ENCODE peak calls at places on chromosome X, in four cellular contexts. R, A, S and V are unnamed samples.
A peak's percentile ranks its signal among the peaks of the same experiment; 100 is the strongest.

GRCh38 chrX:133495464-133496391 is 80.4 kb upstream of the GPC4 start:
- DNase-seq in R (no peak), A (no peak), S (no peak), V (no peak)

GRCh38 chrX:97065973-97066372 is 182.3 kb downstream of the RPA4 start:
- DNase-seq in R (no peak), A (no peak), S (no peak), V (no peak)

GRCh38 chrX:148381603-148382002 is 118.8 kb upstream of the AFF2 start:
- DNase-seq in R (no peak), A (no peak), S (no peak), V (no peak)

GRCh38 chrX:29318051-29318450 is 730.8 kb downstream of the IL1RAPL1 start:
- DNase-seq in R (no peak), A (no peak), S (no peak), V (no peak)

GRCh38 chrX:37825225-37825842 is 22.0 kb downstream of the DYNLT3 start:
- DNase-seq in R (peak; percentile 8), A (peak; percentile 51), S (peak; percentile 44), V (peak; percentile 8)

GRCh38 chrX:125205084-125205917 is 114.4 kb upstream of the TEX13C start:
- DNase-seq in R (no peak), A (peak; percentile 10), S (peak; percentile 57), V (no peak)

GRCh38 chrX:78769356-78769755 is 21.8 kb downstream of the LPAR4 start:
- DNase-seq in R (no peak), A (no peak), S (no peak), V (no peak)

GRCh38 chrX:3250946-3251345 is 95.5 kb downstream of the MXRA5 start:
- DNase-seq in R (no peak), A (no peak), S (no peak), V (no peak)

GRCh38 chrX:111742018-111742417 is 61.0 kb downstream of the ALG13 start:
- DNase-seq in R (no peak), A (no peak), S (no peak), V (no peak)

GRCh38 chrX:3177851-3178250 is 136.6 kb downstream of the ARSF start:
- DNase-seq in R (no peak), A (no peak), S (no peak), V (peak; percentile 1)

DNA sequence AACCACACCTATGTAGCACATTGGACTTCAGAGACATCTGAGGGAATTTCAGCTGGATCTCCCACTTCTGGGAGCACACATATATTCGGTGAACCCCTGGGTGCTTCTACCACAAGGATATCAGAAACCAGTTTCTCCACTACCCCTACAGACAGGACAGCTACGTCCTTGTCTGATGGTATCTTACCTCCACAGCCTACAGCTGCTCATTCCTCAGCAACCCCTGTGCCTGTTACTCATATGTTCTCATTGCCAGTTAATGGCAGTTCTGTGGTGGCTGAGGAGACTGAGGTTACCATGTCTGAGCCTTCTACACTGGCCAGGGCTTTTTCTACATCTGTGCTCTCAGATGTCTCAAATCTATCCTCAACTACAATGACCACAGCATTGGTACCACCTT is 45.7 kb downstream of the ADGRG4 start:
- DNase-seq in R (no peak), A (no peak), S (no peak), V (no peak)
- TF ChIP-seq FOSL1 in R (no peak), A (no peak), S (no peak), V (no peak)

GRCh38 chrX:100685284-100685996 is 41.4 kb downstream of the SRPX2 start:
- DNase-seq in R (peak; percentile 56), A (peak; percentile 77), S (peak; percentile 67), V (peak; percentile 62)

GRCh38 chrX:100677616-100678181 is 33.7 kb downstream of the SRPX2 start:
- DNase-seq in R (no peak), A (no peak), S (no peak), V (no peak)

GRCh38 chrX:100682939-100683338 is 38.9 kb downstream of the SRPX2 start:
- DNase-seq in R (no peak), A (no peak), S (no peak), V (peak; percentile 0)

GRCh38 chrX:100681581-100681980 is 37.6 kb downstream of the SRPX2 start:
- DNase-seq in R (no peak), A (no peak), S (no peak), V (no peak)

GRCh38 chrX:100680756-100681155 is 36.8 kb downstream of the SRPX2 start:
- DNase-seq in R (no peak), A (no peak), S (no peak), V (no peak)
- TF ChIP-seq FOSL1 in R (no peak), A (no peak), S (no peak), V (no peak)

DNA sequence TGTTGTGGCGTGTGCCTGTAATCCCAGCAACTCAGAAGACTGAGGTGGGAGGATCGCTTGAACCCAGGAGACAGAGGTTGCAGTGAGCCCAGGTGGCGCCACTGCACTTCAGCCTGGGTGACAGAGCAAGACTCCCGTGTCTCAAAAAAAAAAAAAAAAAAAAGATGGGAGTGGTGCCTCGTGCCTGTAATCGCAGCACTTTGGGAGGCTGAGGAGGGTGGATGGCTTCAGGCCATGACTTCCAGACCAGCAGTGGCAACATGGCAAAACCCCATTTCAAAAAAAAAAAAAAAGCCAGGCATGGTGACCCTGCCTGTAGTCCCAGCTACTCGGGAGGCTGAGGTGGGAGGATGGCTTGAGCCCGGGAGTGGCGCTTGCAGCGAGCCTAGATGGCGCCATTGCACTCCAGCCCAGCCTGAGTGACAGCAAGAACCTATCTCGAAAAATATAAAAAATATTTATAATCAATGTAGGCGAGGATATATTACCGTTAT is 27.0 kb downstream of the EIF2S3 start:
- DNase-seq in R (peak; percentile 50), A (peak; percentile 86), S (peak; percentile 49), V (peak; percentile 44)
- TF ChIP-seq FOSL1 in R (no peak), A (no peak), S (no peak), V (no peak)

DNA sequence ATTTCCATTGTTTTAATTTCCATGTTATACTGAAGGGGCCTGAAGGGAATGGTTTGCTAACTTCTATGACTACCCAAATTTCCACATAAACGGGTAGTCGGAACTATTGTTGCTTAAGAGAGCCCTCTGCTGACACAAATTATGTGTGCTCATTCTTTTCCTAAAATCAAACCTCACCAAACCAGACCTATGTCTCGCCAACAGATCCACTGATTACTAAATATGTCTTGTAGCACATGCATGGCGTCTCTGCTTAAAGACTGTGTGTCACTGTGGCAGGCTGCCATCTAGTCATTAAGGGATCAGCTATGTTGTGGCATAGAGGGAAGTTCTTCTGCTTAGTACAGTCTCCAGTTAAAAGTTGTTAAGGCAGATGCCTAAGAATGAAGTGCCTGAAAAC is 25.1 kb downstream of the PIR start:
- DNase-seq in R (no peak), A (peak; percentile 38), S (no peak), V (no peak)
- TF ChIP-seq FOSL1 in R (no peak), A (no peak), S (no peak), V (no peak)

GRCh38 chrX:66751136-66751782 is 112.4 kb upstream of the EDA2R start:
- DNase-seq in R (no peak), A (no peak), S (no peak), V (no peak)

GRCh38 chrX:66760648-66761047 is 121.8 kb upstream of the EDA2R start:
- DNase-seq in R (no peak), A (peak; percentile 0), S (no peak), V (no peak)

DNA sequence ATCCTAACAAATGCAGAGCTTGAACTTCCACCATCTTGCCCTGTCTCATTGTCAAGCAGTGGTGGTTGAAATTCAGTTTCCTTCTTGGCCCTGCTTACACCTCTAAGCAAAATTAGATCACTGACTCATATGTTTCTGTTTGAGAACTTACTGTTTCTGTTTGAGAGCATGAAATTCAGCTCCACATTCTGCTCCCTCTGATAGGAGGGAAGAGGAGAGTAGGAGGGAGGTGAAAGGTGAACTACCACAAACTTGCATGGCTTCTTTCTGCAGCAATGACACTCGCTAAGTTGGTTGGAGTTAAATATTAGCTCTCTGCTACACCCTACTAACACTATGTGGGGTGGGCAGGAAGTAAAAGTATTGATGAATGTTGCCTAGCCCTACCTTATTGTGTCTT is 117.8 kb upstream of the EDA2R start:
- DNase-seq in R (no peak), A (no peak), S (no peak), V (no peak)
- TF ChIP-seq FOSL1 in R (no peak), A (no peak), S (no peak), V (no peak)

GRCh38 chrX:69793260-69793935 is 177.5 kb downstream of the EDA start:
- DNase-seq in R (no peak), A (no peak), S (no peak), V (no peak)
- TF ChIP-seq FOSL1 in R (no peak), A (no peak), S (no peak), V (no peak)